ENCODE peak calls at places on chromosomes 7 and 10, in nine cellular contexts. O, I, Q, A, E, T, F, Z and X are unnamed samples.

GRCh38 chr7:66261941-66262340 is 56.8 kb downstream of the TPST1 start:
- DNase-seq in O (no peak), I (no peak), Q (no peak), A (peak), E (no peak), T (no peak), F (no peak), Z (no peak), X (no peak)

GRCh38 chr7:82250598-82250997 is 193.0 kb downstream of the CACNA2D1 start:
- DNase-seq in O (no peak), I (no peak), Q (no peak), A (no peak), E (no peak), T (no peak), F (no peak), Z (no peak), X (no peak)

GRCh38 chr10:4982764-4983226 is 19.6 kb downstream of the AKR1C1 start:
- DNase-seq in O (no peak), I (no peak), Q (no peak), A (no peak), E (no peak), T (peak), F (peak), Z (no peak), X (no peak)

GRCh38 chr7:7478569-7478968 is 57.1 kb downstream of the COL28A1 start:
- DNase-seq in O (no peak), I (no peak), Q (no peak), A (no peak), E (no peak), T (no peak), F (no peak), Z (no peak), X (no peak)

GRCh38 chr7:104156842-104157277 is 51.0 kb downstream of the ORC5 start:
- DNase-seq in O (no peak), I (no peak), Q (no peak), A (peak), E (no peak), T (peak), F (no peak), Z (peak), X (peak)

GRCh38 chr7:79282882-79283602 is 170.4 kb downstream of the MAGI2 start:
- DNase-seq in O (no peak), I (no peak), Q (no peak), A (peak), E (peak), T (peak), F (no peak), Z (no peak), X (peak)

GRCh38 chr7:24917510-24918239 is 62.3 kb downstream of the OSBPL3 start:
- DNase-seq in O (no peak), I (no peak), Q (no peak), A (no peak), E (peak), T (peak), F (no peak), Z (no peak), X (peak)

GRCh38 chr10:127715782-127716378 is 21.1 kb upstream of the FOXI2 start:
- DNase-seq in O (no peak), I (no peak), Q (no peak), A (no peak), E (no peak), T (peak), F (no peak), Z (peak), X (peak)

GRCh38 chr10:19817251-19818046 is 1.2 kb downstream of the PLXDC2 start:
- DNase-seq in O (no peak), I (no peak), Q (no peak), A (no peak), E (no peak), T (no peak), F (peak), Z (no peak), X (peak)

GRCh38 chr10:123759496-123760070 is 93.4 kb downstream of the GPR26 start:
- DNase-seq in O (no peak), I (no peak), Q (no peak), A (no peak), E (no peak), T (no peak), F (no peak), Z (no peak), X (no peak)

GRCh38 chr10:132938472-132939329 is 3.7 kb downstream of the CFAP46 start:
- DNase-seq in O (no peak), I (no peak), Q (no peak), A (no peak), E (no peak), T (no peak), F (peak), Z (peak), X (peak)

GRCh38 chr7:108144931-108145330 is 14.8 kb upstream of the LAMB4 start:
- DNase-seq in O (no peak), I (no peak), Q (no peak), A (no peak), E (no peak), T (no peak), F (no peak), Z (no peak), X (no peak)

GRCh38 chr7:17524746-17525145 is 226.3 kb downstream of the AHR start:
- DNase-seq in O (no peak), I (no peak), Q (no peak), A (no peak), E (peak), T (peak), F (no peak), Z (no peak), X (peak)

GRCh38 chr7:150871601-150872000 is 19.3 kb downstream of the AOC1 start:
- DNase-seq in O (no peak), I (no peak), Q (no peak), A (no peak), E (no peak), T (no peak), F (no peak), Z (no peak), X (no peak)

GRCh38 chr10:18683427-18683826 is 24.2 kb downstream of the ARL5B start:
- DNase-seq in O (no peak), I (no peak), Q (no peak), A (no peak), E (no peak), T (peak), F (no peak), Z (no peak), X (peak)

GRCh38 chr10:132886211-132887099 is 55.9 kb downstream of the CFAP46 start:
- DNase-seq in O (peak), I (no peak), Q (peak), A (no peak), E (no peak), T (no peak), F (no peak), Z (peak), X (peak)

GRCh38 chr7:148561099-148561498 is 29.5 kb upstream of the C7orf33 start:
- DNase-seq in O (no peak), I (no peak), Q (no peak), A (no peak), E (no peak), T (no peak), F (no peak), Z (no peak), X (no peak)

GRCh38 chr10:60382946-60383681 is 6.6 kb downstream of the ANK3 start:
- DNase-seq in O (no peak), I (no peak), Q (no peak), A (peak), E (no peak), T (peak), F (no peak), Z (no peak), X (peak)

GRCh38 chr10:104026762-104027161 is 58.9 kb downstream of the COL17A1 start:
- DNase-seq in O (no peak), I (no peak), Q (no peak), A (peak), E (no peak), T (no peak), F (no peak), Z (no peak), X (no peak)

GRCh38 chr7:32115831-32116230 is 45.6 kb upstream of the PDE1C start:
- DNase-seq in O (no peak), I (no peak), Q (no peak), A (peak), E (peak), T (peak), F (no peak), Z (no peak), X (no peak)

GRCh38 chr10:126177414-126178030 is 210.8 kb downstream of the ADAM12 start:
- DNase-seq in O (no peak), I (no peak), Q (no peak), A (no peak), E (no peak), T (peak), F (no peak), Z (no peak), X (no peak)

GRCh38 chr7:127152423-127152822 is 100.3 kb downstream of the GRM8 start:
- DNase-seq in O (no peak), I (no peak), Q (no peak), A (no peak), E (no peak), T (no peak), F (no peak), Z (no peak), X (no peak)

GRCh38 chr10:101579516-101579870 is 8.6 kb downstream of the POLL start:
- DNase-seq in O (no peak), I (no peak), Q (no peak), A (no peak), E (no peak), T (no peak), F (peak), Z (no peak), X (no peak)

GRCh38 chr10:74784462-74784861 is 41.9 kb upstream of the KAT6B start:
- DNase-seq in O (no peak), I (no peak), Q (no peak), A (no peak), E (no peak), T (no peak), F (no peak), Z (no peak), X (no peak)

GRCh38 chr7:5627745-5628547 is 153.5 kb downstream of the RNF216 start:
- DNase-seq in O (no peak), I (no peak), Q (no peak), A (no peak), E (no peak), T (no peak), F (no peak), Z (no peak), X (no peak)

GRCh38 chr10:76202777-76203176 is 771.4 kb downstream of the LRMDA start:
- DNase-seq in O (no peak), I (no peak), Q (no peak), A (no peak), E (peak), T (peak), F (no peak), Z (no peak), X (peak)

GRCh38 chr10:7484456-7485266 is 73.8 kb upstream of the SFMBT2 start:
- DNase-seq in O (no peak), I (no peak), Q (no peak), A (no peak), E (no peak), T (no peak), F (no peak), Z (peak), X (no peak)

GRCh38 chr7:90552521-90552920 is 43.6 kb upstream of the CDK14 start:
- DNase-seq in O (no peak), I (no peak), Q (no peak), A (no peak), E (no peak), T (peak), F (no peak), Z (peak), X (peak)

DNA sequence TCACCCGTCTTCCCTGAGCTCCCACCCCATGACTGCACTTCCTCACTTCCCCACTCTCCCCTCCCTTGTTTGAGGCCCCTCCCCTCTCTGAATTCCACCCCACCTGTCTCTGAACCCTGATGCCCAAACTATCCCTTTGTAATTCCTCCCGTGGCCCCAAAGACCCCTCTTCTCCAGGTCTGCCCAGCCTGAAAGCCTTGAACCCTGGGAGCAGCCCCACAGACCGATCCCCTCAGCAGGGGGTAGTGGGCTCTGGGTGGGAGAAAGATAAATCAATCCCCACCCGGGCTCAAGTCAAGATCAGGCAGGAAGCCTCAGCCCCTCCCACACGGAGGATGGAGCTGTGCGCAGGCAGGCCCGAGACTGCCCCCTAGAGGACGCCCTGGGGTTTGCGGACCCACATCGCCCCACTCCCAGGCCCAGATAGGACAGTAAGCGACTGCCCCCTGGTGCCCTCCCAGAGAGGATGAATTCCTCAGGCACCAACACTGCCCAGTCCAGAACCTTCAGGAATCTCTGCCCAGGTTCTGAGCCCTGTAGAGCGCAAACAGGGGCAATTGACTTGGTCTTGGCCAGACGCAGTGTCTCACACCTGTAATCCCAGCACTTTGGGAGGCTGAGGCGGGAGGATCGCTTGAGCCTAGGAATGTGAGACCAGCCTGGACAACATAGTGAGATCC is 11.7 kb downstream of the HSPB1 start:
- DNase-seq in O (peak), I (peak), Q (peak), A (peak), E (no peak), T (peak), F (peak), Z (peak), X (peak)
- H3K4me3 ChIP-seq in O (no peak), I (no peak), Q (no peak), A (no peak), E (no peak), T (no peak), F (no peak), Z (peak), X (no peak)

GRCh38 chr10:25117757-25118156 is 57.0 kb upstream of the GPR158 start:
- DNase-seq in O (no peak), I (no peak), Q (no peak), A (no peak), E (no peak), T (no peak), F (no peak), Z (no peak), X (no peak)

GRCh38 chr10:25113231-25114035 is 61.4 kb upstream of the GPR158 start:
- DNase-seq in O (peak), I (peak), Q (peak), A (peak), E (no peak), T (peak), F (peak), Z (peak), X (peak)

GRCh38 chr10:25114036-25114411 is 60.8 kb upstream of the GPR158 start:
- DNase-seq in O (no peak), I (no peak), Q (no peak), A (no peak), E (no peak), T (no peak), F (no peak), Z (no peak), X (no peak)

DNA sequence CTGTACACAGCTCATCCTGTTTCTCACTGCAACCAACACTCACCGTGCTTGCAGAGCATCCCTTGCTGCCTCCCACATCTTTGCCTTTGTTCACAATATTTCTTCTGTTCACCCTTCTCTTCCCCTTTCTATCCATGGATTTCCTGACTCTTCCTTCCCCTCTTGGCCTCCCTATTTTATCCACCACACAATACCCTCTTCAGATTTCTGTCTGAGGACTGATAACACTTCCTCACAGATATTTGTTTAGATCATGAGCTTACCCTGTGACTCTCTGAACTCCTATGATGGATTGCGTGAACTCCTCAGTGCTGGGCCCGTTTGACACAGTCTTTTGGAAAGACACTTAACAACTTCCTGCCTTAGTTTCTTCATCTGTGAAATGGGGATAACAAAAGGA is 62.8 kb upstream of the GPR158 start:
- DNase-seq in O (no peak), I (no peak), Q (no peak), A (no peak), E (no peak), T (no peak), F (no peak), Z (no peak), X (no peak)
- TF ChIP-seq CTCF in O (no peak), I (no peak), Q (no peak), A (no peak), E (no peak), T (no peak), F (no peak), Z (no peak), X (no peak)

GRCh38 chr10:24759706-24760105 is 36.0 kb upstream of the ARHGAP21 start:
- DNase-seq in O (no peak), I (no peak), Q (no peak), A (no peak), E (no peak), T (no peak), F (no peak), Z (no peak), X (no peak)

GRCh38 chr10:24762161-24762924 is 38.7 kb upstream of the ARHGAP21 start:
- DNase-seq in O (no peak), I (no peak), Q (no peak), A (no peak), E (no peak), T (peak), F (no peak), Z (no peak), X (peak)

DNA sequence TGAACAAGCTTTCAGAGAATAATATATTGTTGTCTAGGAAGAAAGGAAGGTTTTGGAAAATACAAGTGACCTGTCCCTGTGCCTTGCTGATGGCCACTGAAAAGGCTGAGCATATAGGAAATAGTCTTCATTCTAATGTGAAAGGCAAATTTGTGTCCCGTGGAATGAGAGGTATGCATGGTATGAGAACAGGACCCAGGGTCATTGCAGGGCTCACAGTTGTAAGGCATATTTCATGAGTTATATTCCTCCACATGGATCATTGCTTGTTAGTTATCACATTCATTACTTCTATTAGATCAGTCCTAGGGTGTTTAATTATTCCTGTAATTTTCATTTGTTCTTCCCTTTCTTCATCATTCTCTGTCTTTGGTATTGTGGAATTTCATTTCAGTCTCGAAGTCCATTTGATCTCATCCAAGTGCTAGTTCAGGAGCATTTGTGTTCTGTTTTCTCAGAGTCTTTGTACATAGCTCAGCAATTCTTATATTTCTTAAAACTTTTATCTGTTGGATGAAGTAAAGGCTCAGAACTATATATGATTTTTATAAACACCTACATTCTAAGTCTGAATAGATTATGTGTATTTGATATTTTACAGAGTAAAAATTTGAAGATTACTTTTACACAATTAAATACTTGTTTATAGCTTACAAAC is 39.4 kb upstream of the ARHGAP21 start:
- DNase-seq in O (no peak), I (no peak), Q (no peak), A (no peak), E (peak), T (peak), F (no peak), Z (no peak), X (peak)
- H3K4me3 ChIP-seq in O (no peak), I (no peak), Q (no peak), A (no peak), E (no peak), T (no peak), F (no peak), Z (no peak), X (no peak)

DNA sequence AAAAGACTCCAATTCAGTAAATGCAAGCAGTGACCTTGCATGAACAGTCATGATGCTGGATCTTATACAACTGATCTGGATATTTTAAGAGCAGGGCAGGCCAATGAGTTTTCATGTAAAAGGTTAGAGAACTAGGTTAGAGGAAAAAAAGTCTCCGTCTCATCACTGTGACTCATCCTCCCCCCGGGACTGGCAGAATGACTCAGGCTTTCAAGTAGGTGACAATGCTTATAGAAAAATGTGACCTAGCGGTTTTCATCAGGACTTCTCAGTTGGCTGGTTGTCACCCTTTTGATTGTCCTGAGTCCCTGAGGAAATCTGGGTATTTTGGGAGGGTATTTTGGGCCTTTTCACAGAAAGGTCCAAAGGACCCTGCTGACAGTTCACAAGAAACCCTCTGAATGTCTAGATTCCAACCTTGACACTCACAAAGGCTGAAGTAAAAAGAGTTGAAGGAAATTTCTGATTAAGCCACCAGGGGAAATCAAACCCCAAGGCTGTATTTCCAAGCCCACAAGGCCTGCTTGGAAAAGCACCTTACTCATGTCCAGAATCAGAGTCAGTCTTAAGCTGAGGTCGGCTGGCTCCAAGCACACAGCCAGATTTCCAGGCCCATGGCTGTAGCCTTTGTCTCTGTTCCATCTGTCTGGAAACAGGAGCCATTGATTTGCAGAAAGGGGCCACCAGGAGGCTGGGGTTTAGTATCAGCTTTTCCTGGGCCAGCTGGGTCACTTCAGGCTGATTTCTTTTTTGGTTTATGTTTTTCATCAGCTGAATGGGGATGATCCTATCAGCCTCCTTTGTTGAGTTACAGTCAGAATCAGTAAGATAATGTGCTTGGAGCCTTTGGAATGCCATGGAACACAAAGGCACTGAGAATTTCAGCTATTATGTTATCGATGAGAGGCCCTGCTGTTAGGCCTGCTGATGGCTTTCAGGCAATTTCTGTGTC is 226.4 kb upstream of the HABP2 start:
- DNase-seq in O (no peak), I (peak), Q (no peak), A (peak), E (peak), T (peak), F (no peak), Z (no peak), X (peak)
- TF ChIP-seq CTCF in O (no peak), I (no peak), Q (no peak), A (peak), E (peak), T (peak), F (no peak), Z (no peak), X (peak)